ENCODE peak calls at places on chromosome 18, in ten cellular contexts. M is heart right ventricle; B is left lung; G is DMS79; A is amygdala; E is endothelial cell of umbilical vein; F is nucleus accumbens; I is activated naive CD4-positive, alpha-beta T cell treated with anti-CD3 and anti-CD28 coated beads, Interleukin-2, amount 50 U/mL, for 16 hours; D is lung microvascular endothelial cell; P is fibroblast of lung. H is an unnamed sample.

GRCh38 chr18:13442451-13442850 is 223.9 kb downstream of the LDLRAD4 start:
- DNase-seq in I (no peak), A (no peak), P (no peak), M (no peak), D (no peak), E (no peak), F (no peak), G (no peak), B (no peak), H (no peak)

GRCh38 chr18:3664563-3665178 is 214.7 kb downstream of the TGIF1 start:
- DNase-seq in G (no peak), A (no peak), M (no peak), B (no peak), F (no peak), E (no peak), P (peak), I (no peak), D (no peak), H (no peak)

GRCh38 chr18:13359195-13359594 is 140.6 kb downstream of the LDLRAD4 start:
- DNase-seq in M (no peak), A (no peak), B (no peak), E (no peak), G (no peak), D (no peak), I (no peak), F (no peak), P (no peak), H (no peak)

GRCh38 chr18:3654442-3655253 is 204.7 kb downstream of the TGIF1 start:
- DNase-seq in I (no peak), E (no peak), F (no peak), B (no peak), G (no peak), M (no peak), P (no peak), A (no peak), D (no peak), H (no peak)

GRCh38 chr18:23958036-23958435 is 56.5 kb upstream of the TTC39C start:
- DNase-seq in I (no peak), M (peak), E (no peak), A (peak), D (no peak), P (peak), F (peak), B (no peak), G (no peak), H (no peak)

GRCh38 chr18:46360841-46361240 is 256.7 kb downstream of the HAUS1 start:
- DNase-seq in F (no peak), I (no peak), M (no peak), G (no peak), P (no peak), A (no peak), B (no peak), E (no peak), D (no peak), H (no peak)

GRCh38 chr18:62037989-62038778 is 145.4 kb upstream of the RNF152 start:
- DNase-seq in M (no peak), G (no peak), B (no peak), I (no peak), P (peak), D (peak), E (peak), A (no peak), F (no peak), H (no peak)

GRCh38 chr18:40006553-40007073 is 1948.4 kb upstream of the PIK3C3 start:
- DNase-seq in G (no peak), A (no peak), F (no peak), E (no peak), B (no peak), P (no peak), M (no peak), I (no peak), D (no peak), H (no peak)

GRCh38 chr18:3541549-3542386 is 91.8 kb downstream of the TGIF1 start:
- DNase-seq in M (no peak), F (no peak), E (no peak), P (no peak), D (no peak), B (no peak), I (no peak), G (no peak), A (no peak), H (peak)

GRCh38 chr18:41526046-41526445 is 429.0 kb upstream of the PIK3C3 start:
- DNase-seq in E (peak), A (no peak), I (no peak), G (no peak), B (no peak), P (no peak), F (no peak), D (peak), M (no peak), H (no peak)

GRCh38 chr18:63320690-63321265 is 1.2 kb upstream of the BCL2 start:
- DNase-seq in M (peak), B (peak), D (no peak), F (no peak), E (peak), A (no peak), G (peak), P (peak), I (peak), H (peak)

GRCh38 chr18:59957957-59958356 is 58.2 kb downstream of the PMAIP1 start:
- DNase-seq in F (no peak), P (peak), M (peak), D (peak), G (peak), B (no peak), I (no peak), A (no peak), E (peak), H (no peak)

GRCh38 chr18:31057917-31058316 is 15.4 kb upstream of the DSC3 start:
- DNase-seq in B (no peak), P (no peak), I (no peak), F (no peak), M (no peak), A (no peak), G (no peak), E (no peak), D (no peak), H (no peak)

GRCh38 chr18:6728809-6729246 is 688 bp upstream of the ARHGAP28 start:
- DNase-seq in A (no peak), B (no peak), P (no peak), M (no peak), D (no peak), I (no peak), E (no peak), F (no peak), G (no peak), H (no peak)

GRCh38 chr18:23032030-23032582 is 99.0 kb downstream of the RBBP8 start:
- DNase-seq in A (no peak), D (peak), I (no peak), G (no peak), B (no peak), M (no peak), E (peak), F (no peak), P (peak), H (no peak)

GRCh38 chr18:23115683-23116096 is 19.6 kb upstream of the CABLES1 start:
- DNase-seq in D (peak), F (no peak), I (no peak), A (no peak), P (peak), B (no peak), E (peak), G (no peak), M (no peak), H (no peak)

GRCh38 chr18:58687871-58688308 is 16.6 kb downstream of the MALT1 start:
- DNase-seq in E (peak), D (no peak), P (no peak), F (no peak), A (no peak), G (no peak), I (peak), B (no peak), M (no peak), H (peak)

GRCh38 chr18:79583426-79583825 is 96.2 kb upstream of the CTDP1 start:
- DNase-seq in B (peak), P (no peak), M (no peak), E (no peak), G (no peak), F (no peak), A (no peak), I (no peak), D (no peak), H (no peak)

GRCh38 chr18:3221496-3221895 is 1.7 kb upstream of the MYOM1 start:
- DNase-seq in M (no peak), D (no peak), P (no peak), F (no peak), G (no peak), E (no peak), I (no peak), A (no peak), B (no peak), H (no peak)

GRCh38 chr18:10205136-10205535 is 249.3 kb upstream of the APCDD1 start:
- DNase-seq in E (no peak), D (no peak), M (peak), P (peak), B (no peak), A (no peak), F (no peak), G (no peak), I (no peak), H (no peak)

GRCh38 chr18:59988098-59988706 is 88.4 kb downstream of the PMAIP1 start:
- DNase-seq in G (no peak), P (peak), F (no peak), I (peak), D (peak), E (peak), B (no peak), M (no peak), A (peak), H (peak)

GRCh38 chr18:75240433-75240832 is 29.8 kb downstream of the TSHZ1 start:
- DNase-seq in B (no peak), D (no peak), M (no peak), E (no peak), F (no peak), G (no peak), I (no peak), P (no peak), A (no peak), H (no peak)

GRCh38 chr18:59662008-59662701 is 35.1 kb downstream of the CCBE1 start:
- DNase-seq in I (no peak), B (no peak), D (no peak), F (no peak), M (no peak), P (peak), E (no peak), A (no peak), G (no peak), H (no peak)

GRCh38 chr18:9404565-9405060 is 70.0 kb downstream of the TWSG1 start:
- DNase-seq in G (no peak), I (no peak), A (no peak), P (peak), B (no peak), F (no peak), E (peak), D (peak), M (no peak), H (peak)

GRCh38 chr18:49697049-49697448 is 116.3 kb downstream of the ACAA2 start:
- DNase-seq in F (no peak), B (no peak), M (no peak), I (no peak), G (no peak), D (no peak), P (no peak), E (no peak), A (no peak), H (no peak)

GRCh38 chr18:3107740-3108151 is 94.8 kb upstream of the LPIN2 start:
- DNase-seq in B (no peak), I (no peak), G (no peak), A (no peak), F (no peak), D (no peak), M (no peak), E (no peak), P (no peak), H (no peak)

GRCh38 chr18:8654482-8655451 is 45.5 kb downstream of the RAB12 start:
- DNase-seq in P (no peak), B (no peak), A (no peak), E (peak), G (no peak), M (no peak), D (peak), I (no peak), F (no peak), H (peak)

GRCh38 chr18:8800041-8800441 is 94.7 kb downstream of the MTCL1 start:
- DNase-seq in F (no peak), P (peak), D (no peak), B (no peak), E (no peak), I (no peak), M (no peak), A (no peak), G (no peak), H (no peak)

GRCh38 chr18:22176622-22177495 is 7.5 kb downstream of the GATA6 start:
- DNase-seq in B (no peak), P (no peak), F (no peak), G (no peak), I (no peak), D (no peak), M (peak), A (no peak), E (no peak), H (peak)

GRCh38 chr18:33116376-33116775 is 324.1 kb downstream of the CCDC178 start:
- DNase-seq in E (peak), P (peak), G (peak), I (no peak), B (peak), F (no peak), A (no peak), D (peak), M (no peak), H (no peak)

GRCh38 chr18:72601481-72601880 is 57.3 kb upstream of the CBLN2 start:
- DNase-seq in D (no peak), E (no peak), B (no peak), I (no peak), P (no peak), M (no peak), F (no peak), G (no peak), A (no peak), H (no peak)

GRCh38 chr18:66083078-66083477 is 332.3 kb downstream of the CDH7 start:
- DNase-seq in A (no peak), I (no peak), P (no peak), E (no peak), M (no peak), B (no peak), F (no peak), G (no peak), D (no peak), H (no peak)

H was measured in GM13977.